ENCODE peak calls at places on chromosomes 7 and 10, in six cellular contexts. P is HCT116, Q is GM12878, G is SK-N-SH, K is K562, R is HepG2. B is an unnamed sample.

GRCh38 chr7:46032936-46033335 is 111.9 kb upstream of the IGFBP3 start:
- DNase-seq in P (no peak), Q (no peak), G (no peak), K (no peak), R (no peak), B (no peak)

GRCh38 chr7:149496642-149497391 is 792 bp downstream of the ZNF746 start:
- DNase-seq in P (no peak), Q (no peak), G (peak; percentile 79), K (peak; percentile 89), R (no peak), B (no peak)

GRCh38 chr7:33873981-33874750 is 31.2 kb upstream of the BMPER start:
- DNase-seq in P (no peak), Q (no peak), G (no peak), K (no peak), R (no peak), B (no peak)

GRCh38 chr10:24722131-24722675 is 1.5 kb downstream of the ARHGAP21 start:
- DNase-seq in P (no peak), Q (no peak), G (no peak), K (no peak), R (no peak), B (no peak)

GRCh38 chr10:103692421-103693069 is 162.8 kb downstream of the SH3PXD2A start:
- DNase-seq in P (no peak), Q (no peak), G (no peak), K (peak; percentile 43), R (no peak), B (peak; percentile 71)

GRCh38 chr7:23334482-23335056 is 35.4 kb downstream of the MALSU1 start:
- DNase-seq in P (peak; percentile 91), Q (no peak), G (no peak), K (no peak), R (peak; percentile 94), B (no peak)

GRCh38 chr10:60706146-60706545 is 72.1 kb upstream of the CDK1 start:
- DNase-seq in P (no peak), Q (no peak), G (no peak), K (no peak), R (peak; percentile 14), B (no peak)

GRCh38 chr10:49328401-49329185 is 29.6 kb downstream of the C10orf71 start:
- DNase-seq in P (no peak), Q (no peak), G (no peak), K (no peak), R (no peak), B (peak; percentile 26)

GRCh38 chr7:92095424-92095823 is 38.9 kb downstream of the CYP51A1 start:
- DNase-seq in P (no peak), Q (no peak), G (no peak), K (no peak), R (no peak), B (no peak)

GRCh38 chr7:95963446-95963990 is 191.2 kb downstream of the DYNC1I1 start:
- DNase-seq in P (no peak), Q (no peak), G (no peak), K (no peak), R (no peak), B (no peak)

GRCh38 chr7:32248505-32248904 is 178.3 kb upstream of the PDE1C start:
- DNase-seq in P (no peak), Q (no peak), G (no peak), K (no peak), R (no peak), B (no peak)

GRCh38 chr7:54705436-54705835 is 53.6 kb downstream of the SEC61G start:
- DNase-seq in P (peak; percentile 41), Q (peak; percentile 33), G (no peak), K (no peak), R (no peak), B (no peak)

GRCh38 chr7:36301914-36302771 is 87.5 kb upstream of the ANLN start:
- DNase-seq in P (no peak), Q (no peak), G (no peak), K (peak; percentile 66), R (no peak), B (no peak)

GRCh38 chr10:49151025-49151445 is 17.2 kb upstream of the FAM170B start:
- DNase-seq in P (no peak), Q (no peak), G (peak; percentile 72), K (no peak), R (no peak), B (no peak)

GRCh38 chr7:25260862-25261454 is 32.7 kb upstream of the NPVF start:
- DNase-seq in P (no peak), Q (no peak), G (no peak), K (no peak), R (no peak), B (no peak)

GRCh38 chr7:8133955-8134733 is 127.8 kb downstream of the ICA1 start:
- DNase-seq in P (no peak), Q (peak; percentile 99), G (no peak), K (no peak), R (no peak), B (no peak)

GRCh38 chr7:98321301-98321700 is 39.8 kb downstream of the BRI3 start:
- DNase-seq in P (no peak), Q (no peak), G (no peak), K (no peak), R (no peak), B (no peak)

GRCh38 chr10:30873408-30873807 is 158.3 kb downstream of the ZNF438 start:
- DNase-seq in P (no peak), Q (no peak), G (no peak), K (no peak), R (no peak), B (no peak)

GRCh38 chr10:114767589-114768393 is 53.8 kb upstream of the FHIP2A start:
- DNase-seq in P (no peak), Q (no peak), G (peak; percentile 83), K (peak; percentile 17), R (no peak), B (peak; percentile 76)

GRCh38 chr10:14074062-14074884 is 256.5 kb downstream of the FRMD4A start:
- DNase-seq in P (peak; percentile 15), Q (no peak), G (peak; percentile 71), K (no peak), R (peak; percentile 27), B (no peak)

GRCh38 chr10:3924344-3924743 is 139.3 kb upstream of the KLF6 start:
- DNase-seq in P (no peak), Q (no peak), G (no peak), K (no peak), R (no peak), B (no peak)

GRCh38 chr7:23235688-23236280 is 10.8 kb upstream of the GPNMB start:
- DNase-seq in P (peak; percentile 4), Q (no peak), G (no peak), K (no peak), R (peak; percentile 14), B (no peak)

GRCh38 chr10:114661212-114661611 is 3.1 kb upstream of the ABLIM1 start:
- DNase-seq in P (no peak), Q (no peak), G (no peak), K (no peak), R (no peak), B (no peak)

GRCh38 chr10:49611815-49612512 is 1.9 kb downstream of the SLC18A3 start:
- DNase-seq in P (no peak), Q (no peak), G (no peak), K (no peak), R (no peak), B (peak; percentile 58)

GRCh38 chr7:80439894-80440811 is 71.7 kb downstream of the GNAT3 start:
- DNase-seq in P (no peak), Q (no peak), G (peak; percentile 59), K (no peak), R (no peak), B (no peak)
- TF ChIP-seq JUND in P (peak; percentile 39), Q (no peak), G (peak; percentile 78), K (no peak), R (no peak), B (no peak)

GRCh38 chr10:131824371-131825149 is 76.2 kb upstream of the PPP2R2D start:
- DNase-seq in P (no peak), Q (no peak), G (no peak), K (no peak), R (no peak), B (no peak)
- TF ChIP-seq JUND in P (no peak), Q (no peak), G (no peak), K (no peak), R (no peak), B (no peak)

GRCh38 chr10:119208553-119208940 is 1.2 kb downstream of the GRK5 start:
- DNase-seq in P (no peak), Q (no peak), G (no peak), K (no peak), R (no peak), B (no peak)

GRCh38 chr10:119209736-119210355 is 2.5 kb downstream of the GRK5 start:
- DNase-seq in P (no peak), Q (no peak), G (no peak), K (no peak), R (no peak), B (no peak)

GRCh38 chr10:119207713-119208552 is 562 bp downstream of the GRK5 start:
- DNase-seq in P (no peak), Q (no peak), G (peak; percentile 36), K (no peak), R (peak; percentile 65), B (no peak)

GRCh38 chr10:119210633-119211032 is 3.3 kb downstream of the GRK5 start:
- DNase-seq in P (no peak), Q (no peak), G (peak; percentile 36), K (no peak), R (no peak), B (no peak)

DNA sequence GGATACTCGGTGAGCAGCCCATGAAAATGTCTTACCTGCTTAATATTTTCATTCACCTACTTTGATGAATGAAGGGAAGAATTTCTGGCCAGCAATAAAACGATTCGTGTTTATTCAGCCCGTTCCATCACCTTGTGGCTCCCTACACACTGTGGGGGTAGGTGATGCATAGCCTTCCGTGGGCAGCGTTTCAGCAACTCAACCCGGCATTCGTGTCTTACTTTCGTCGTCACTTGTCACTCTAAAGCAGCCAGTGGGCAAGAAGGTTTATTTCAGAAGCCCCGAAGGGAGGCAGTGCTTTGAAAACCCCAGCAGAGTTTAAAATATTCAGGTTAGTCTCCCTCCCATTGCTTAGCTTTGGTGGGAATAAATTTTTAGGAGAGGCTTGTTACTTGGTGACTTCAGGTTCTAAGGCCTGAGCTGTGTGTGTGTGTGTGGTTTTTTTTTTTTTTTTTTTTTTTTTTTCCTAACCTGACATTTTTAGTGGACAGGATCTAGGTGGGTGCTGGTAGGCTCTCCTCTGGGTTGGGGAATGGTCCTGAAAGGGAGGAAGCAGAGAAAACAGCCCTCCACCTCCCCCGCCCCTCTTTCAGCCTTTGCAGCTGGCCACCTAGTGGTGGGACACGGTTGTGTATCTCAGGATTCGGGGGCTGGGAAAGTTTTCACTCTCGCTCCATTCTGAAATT is 1.8 kb downstream of the GRK5 start:
- DNase-seq in P (no peak), Q (no peak), G (peak; percentile 71), K (peak; percentile 60), R (peak; percentile 59), B (peak; percentile 74)
- TF ChIP-seq JUND in P (no peak), Q (no peak), G (no peak), K (no peak), R (no peak), B (no peak)

DNA sequence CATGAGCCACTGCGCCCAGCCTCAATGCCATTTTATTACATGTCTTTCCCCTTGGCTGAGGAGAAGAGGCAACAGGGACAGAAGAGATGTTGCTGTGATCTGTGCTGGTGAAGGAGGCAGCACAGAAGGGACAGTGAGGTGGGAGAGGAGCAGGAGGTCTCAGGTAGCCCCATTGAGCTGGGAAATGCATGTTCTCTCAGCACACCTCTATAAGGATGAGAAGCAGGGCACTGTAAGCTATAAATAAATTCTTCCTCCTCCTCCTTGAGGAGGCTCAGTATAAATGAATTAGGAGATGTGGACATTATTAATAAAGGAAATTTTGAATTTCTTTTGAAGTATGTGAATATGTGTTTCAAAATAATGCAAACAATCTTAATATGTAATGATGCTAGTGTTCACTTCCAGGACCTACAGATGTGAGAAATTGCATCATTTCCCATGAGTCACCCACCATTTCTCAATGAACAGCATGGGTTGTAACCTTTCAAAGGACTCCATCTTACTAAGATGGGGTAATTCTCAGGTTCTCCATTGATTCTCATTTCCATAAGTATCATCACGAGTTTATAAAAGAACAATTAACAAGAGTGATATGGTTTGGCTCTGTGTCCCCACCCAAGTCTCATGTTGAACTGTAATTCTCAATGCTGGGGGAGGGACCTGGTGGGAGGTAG is 88.9 kb upstream of the ODAD2 start:
- DNase-seq in P (no peak), Q (no peak), G (no peak), K (no peak), R (no peak), B (no peak)
- TF ChIP-seq JUND in P (peak; percentile 82), Q (no peak), G (no peak), K (peak; percentile 81), R (no peak), B (no peak)

B was measured in H1.